ENCODE peak calls at places on chromosomes 13 and 19, in six cellular contexts. W is adrenal gland; T is hepatocyte; B is CD8-positive, alpha-beta T cell; S is colonic mucosa; H is small intestine. Z is an unnamed sample.

GRCh38 chr13:25253702-25254101 is 33.6 kb downstream of the MTMR6 start:
- DNase-seq in H (no peak), W (no peak), T (no peak), B (no peak), S (peak; percentile 36), Z (no peak)

GRCh38 chr19:10404888-10405808 is 1.8 kb upstream of the CDC37 start:
- DNase-seq in B (no peak), H (no peak), S (no peak), W (no peak), T (peak; percentile 14), Z (no peak)

GRCh38 chr19:19626516-19627441 is 1.2 kb downstream of the LPAR2 start:
- DNase-seq in S (no peak), W (no peak), T (no peak), H (no peak), B (no peak), Z (no peak)

GRCh38 chr19:18049390-18049789 is 37.3 kb downstream of the IL12RB1 start:
- DNase-seq in B (no peak), S (peak; percentile 82), W (peak; percentile 91), T (no peak), H (peak; percentile 35), Z (peak; percentile 85)

GRCh38 chr13:33206425-33206824 is 79.1 kb downstream of the STARD13 start:
- DNase-seq in B (no peak), H (no peak), S (no peak), T (no peak), W (no peak), Z (no peak)

GRCh38 chr13:94254737-94255136 is 224.7 kb downstream of the DCT start:
- DNase-seq in H (no peak), T (no peak), S (no peak), B (no peak), W (no peak), Z (no peak)

GRCh38 chr13:102311433-102311796 is 90.4 kb downstream of the FGF14 start:
- DNase-seq in S (no peak), T (no peak), H (no peak), B (no peak), W (no peak), Z (no peak)

GRCh38 chr13:61954092-61954491 is 538.4 kb upstream of the PCDH20 start:
- DNase-seq in B (no peak), W (no peak), S (no peak), T (peak; percentile 19), H (peak; percentile 35), Z (no peak)

GRCh38 chr19:5889288-5889971 is 14.2 kb downstream of the NDUFA11 start:
- DNase-seq in H (no peak), B (no peak), W (no peak), T (no peak), S (no peak), Z (no peak)

GRCh38 chr19:55165952-55166529 is 372 bp downstream of the DNAAF3 start:
- DNase-seq in B (peak; percentile 12), S (peak; percentile 56), H (peak; percentile 69), W (peak; percentile 79), T (peak; percentile 90), Z (peak; percentile 76)

GRCh38 chr13:44058586-44059238 is 179.0 kb downstream of the LACC1 start:
- DNase-seq in S (no peak), W (no peak), T (no peak), B (no peak), H (no peak), Z (no peak)

GRCh38 chr13:44249439-44249838 is 124.2 kb upstream of the SERP2 start:
- DNase-seq in S (peak; percentile 36), B (no peak), W (no peak), T (peak; percentile 49), H (no peak), Z (no peak)

GRCh38 chr13:71017607-71018006 is 849.4 kb downstream of the DACH1 start:
- DNase-seq in H (no peak), T (no peak), S (no peak), W (no peak), B (no peak), Z (no peak)

GRCh38 chr19:10468133-10468532 is 35.0 kb downstream of the KEAP1 start:
- DNase-seq in W (no peak), S (no peak), H (no peak), T (no peak), B (no peak), Z (no peak)

GRCh38 chr19:46049597-46049996 is 8.8 kb upstream of the IGFL4 start:
- DNase-seq in T (no peak), B (no peak), S (no peak), W (no peak), H (no peak), Z (no peak)

GRCh38 chr19:32869369-32870153 is at the start of gene SLC7A9:
- DNase-seq in W (no peak), S (no peak), H (peak; percentile 90), B (no peak), T (no peak), Z (no peak)

GRCh38 chr13:79870123-79870522 is 389.2 kb downstream of the NDFIP2 start:
- DNase-seq in H (no peak), S (no peak), W (no peak), T (no peak), B (no peak), Z (no peak)

GRCh38 chr13:37868691-37869505 is 674 bp downstream of the TRPC4 start:
- DNase-seq in H (peak; percentile 4), B (no peak), T (peak; percentile 8), W (no peak), S (no peak), Z (no peak)

GRCh38 chr13:98272549-98272948 is 95.5 kb upstream of the RNF113B start:
- DNase-seq in B (no peak), T (no peak), S (no peak), W (no peak), H (no peak), Z (no peak)

GRCh38 chr19:53010494-53010893 is 3.2 kb upstream of the ERVV-1 start:
- DNase-seq in B (no peak), T (no peak), H (no peak), S (no peak), W (no peak), Z (no peak)

GRCh38 chr19:12789904-12790619 is 1.2 kb upstream of the JUNB start:
- DNase-seq in B (peak; percentile 88), H (peak; percentile 95), W (peak; percentile 98), S (peak; percentile 94), T (peak; percentile 98), Z (peak; percentile 98)

GRCh38 chr13:112587359-112587766 is 590 bp downstream of the TUBGCP3 start:
- DNase-seq in T (peak; percentile 93), S (peak; percentile 87), B (peak; percentile 55), W (peak; percentile 93), H (peak; percentile 78), Z (peak; percentile 91)

GRCh38 chr13:89307278-89307677 is 1636.1 kb downstream of the SLITRK5 start:
- DNase-seq in S (no peak), T (no peak), B (no peak), H (no peak), W (no peak), Z (no peak)

GRCh38 chr19:58045411-58046050 is 11.7 kb downstream of the ZSCAN1 start:
- DNase-seq in B (no peak), W (no peak), S (no peak), H (no peak), T (no peak), Z (no peak)

GRCh38 chr19:58046856-58047255 is 12.2 kb upstream of the ZNF135 start:
- DNase-seq in H (no peak), B (no peak), W (no peak), S (no peak), T (no peak), Z (no peak)

GRCh38 chr19:58044391-58044790 is 10.6 kb downstream of the ZSCAN1 start:
- DNase-seq in W (no peak), B (no peak), H (no peak), S (no peak), T (no peak), Z (no peak)

GRCh38 chr19:58042709-58043340 is 9.0 kb downstream of the ZSCAN1 start:
- DNase-seq in T (no peak), W (no peak), B (no peak), S (no peak), H (no peak), Z (no peak)

DNA sequence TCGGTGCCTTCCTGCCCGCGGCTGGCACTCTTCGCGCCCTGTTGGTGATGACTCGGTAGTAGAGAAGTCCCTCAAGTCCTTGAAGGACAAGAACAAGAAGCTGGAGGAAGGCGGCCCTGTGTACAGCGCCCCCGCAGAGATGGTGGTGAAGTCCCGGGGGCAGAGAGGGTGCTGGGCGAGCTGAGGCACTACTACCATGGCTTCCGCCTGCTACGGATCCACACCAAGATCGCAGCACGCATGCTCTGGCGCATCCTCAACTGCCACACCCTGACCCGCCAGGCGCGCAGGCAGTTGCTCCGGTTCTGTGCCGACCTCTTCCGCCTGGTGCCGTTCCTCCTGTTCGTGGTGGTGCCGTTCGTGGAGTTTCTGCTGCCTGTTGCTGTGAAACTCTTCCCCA is 11.1 kb downstream of the ZSCAN1 start:
- DNase-seq in B (no peak), H (no peak), T (no peak), W (no peak), S (no peak), Z (no peak)
- H3K9me3 ChIP-seq in B (peaks cover 16% of the 10 kb centered on the region), H (peaks cover 5% of the 10 kb centered on the region), T (no peaks in the 10 kb centered on the region), W (no peaks in the 10 kb centered on the region), S (no peaks in the 10 kb centered on the region), Z (peaks cover 99% of the 10 kb centered on the region)

GRCh38 chr13:113605461-113605860 is 20.9 kb downstream of the TFDP1 start:
- DNase-seq in B (no peak), S (no peak), H (no peak), T (no peak), W (no peak), Z (no peak)

GRCh38 chr13:113603116-113603710 is 18.7 kb downstream of the TFDP1 start:
- DNase-seq in H (no peak), S (no peak), T (no peak), W (no peak), B (no peak), Z (peak; percentile 49)

GRCh38 chr13:113605866-113606438 is 21.4 kb downstream of the TFDP1 start:
- DNase-seq in S (no peak), B (no peak), H (no peak), T (no peak), W (no peak), Z (no peak)

GRCh38 chr13:113602291-113602970 is 17.9 kb downstream of the TFDP1 start:
- DNase-seq in T (no peak), H (no peak), W (no peak), B (no peak), S (no peak), Z (no peak)

GRCh38 chr13:113604186-113604585 is 19.6 kb downstream of the TFDP1 start:
- DNase-seq in B (no peak), T (no peak), H (no peak), S (no peak), W (no peak), Z (no peak)
- H3K4me1 ChIP-seq in B (peaks cover 4% of the 10 kb centered on the region), T (no peaks in the 10 kb centered on the region), H (no peaks in the 10 kb centered on the region), S (no peaks in the 10 kb centered on the region), W (no peaks in the 10 kb centered on the region), Z (no peaks in the 10 kb centered on the region)

DNA sequence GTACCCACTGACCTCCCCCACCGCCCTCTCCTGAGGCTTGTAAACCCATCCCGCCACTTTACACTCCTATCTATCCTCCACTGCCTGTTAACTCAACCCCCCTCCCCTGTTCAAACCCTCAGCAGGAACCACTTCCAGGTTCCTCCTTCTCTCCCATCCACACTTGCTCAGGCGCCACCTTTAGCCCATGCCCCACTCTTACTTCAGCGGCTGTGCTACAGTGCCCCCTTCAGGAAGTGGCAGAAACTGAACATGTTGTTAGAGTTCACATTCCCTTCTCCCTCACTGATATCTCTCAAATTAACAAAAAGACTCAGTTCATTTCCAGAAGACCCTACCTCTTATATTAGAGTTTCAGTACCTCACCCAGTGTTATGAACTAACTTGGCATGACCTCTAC is 49.4 kb downstream of the ZNF91 start:
- DNase-seq in W (no peak), B (no peak), S (no peak), T (no peak), H (no peak), Z (no peak)
- H3K9me3 ChIP-seq in W (no peaks in the 10 kb centered on the region), B (peaks cover 68% of the 10 kb centered on the region), S (peaks cover 14% of the 10 kb centered on the region), T (peaks cover 58% of the 10 kb centered on the region), H (peaks cover 11% of the 10 kb centered on the region), Z (peaks cover 14% of the 10 kb centered on the region)

GRCh38 chr13:114318624-114319023 is 4.3 kb downstream of the CHAMP1 start:
- DNase-seq in S (no peak), B (no peak), T (no peak), W (no peak), H (no peak), Z (no peak)
- H3K4me1 ChIP-seq in S (no peaks in the 10 kb centered on the region), B (peaks cover 13% of the 10 kb centered on the region), T (peaks cover 28% of the 10 kb centered on the region), W (peaks cover 44% of the 10 kb centered on the region), H (peaks cover 6% of the 10 kb centered on the region), Z (peaks cover 9% of the 10 kb centered on the region)

Z was measured in left lung.